ENCODE peak calls at places on chromosomes 7 and 10, in four cellular contexts. One of them, this sample, is unnamed.

GRCh38 chr7:140670343-140670935 is 2.3 kb upstream of the ADCK2 start:
- DNase-seq in left ventricle myocardium inferior: no peak
- DNase-seq in RWPE2: no peak
- DNase-seq in stomach: no peak
- DNase-seq in this sample: no peak

GRCh38 chr10:56823849-56824248 is 462.8 kb upstream of the ZWINT start:
- DNase-seq in left ventricle myocardium inferior: no peak
- DNase-seq in RWPE2: no peak
- DNase-seq in stomach: no peak
- DNase-seq in this sample: no peak

GRCh38 chr7:158997471-158997870 is 141.1 kb downstream of the DYNC2I1 start:
- DNase-seq in left ventricle myocardium inferior: no peak
- DNase-seq in RWPE2: peak; percentile 44
- DNase-seq in stomach: no peak
- DNase-seq in this sample: no peak

GRCh38 chr7:32214913-32215312 is 144.7 kb upstream of the PDE1C start:
- DNase-seq in left ventricle myocardium inferior: no peak
- DNase-seq in RWPE2: no peak
- DNase-seq in stomach: no peak
- DNase-seq in this sample: no peak

GRCh38 chr10:15267496-15267895 is 99.0 kb upstream of the NMT2 start:
- DNase-seq in left ventricle myocardium inferior: no peak
- DNase-seq in RWPE2: no peak
- DNase-seq in stomach: no peak
- DNase-seq in this sample: no peak

GRCh38 chr7:14023838-14024237 is 34.4 kb upstream of the ETV1 start:
- DNase-seq in left ventricle myocardium inferior: no peak
- DNase-seq in RWPE2: no peak
- DNase-seq in stomach: no peak
- DNase-seq in this sample: no peak

GRCh38 chr10:31143331-31143935 is 111.8 kb upstream of the ZNF438 start:
- DNase-seq in left ventricle myocardium inferior: no peak
- DNase-seq in RWPE2: no peak
- DNase-seq in stomach: no peak
- DNase-seq in this sample: no peak

GRCh38 chr10:13404791-13405190 is 56.7 kb upstream of the SEPHS1 start:
- DNase-seq in left ventricle myocardium inferior: no peak
- DNase-seq in RWPE2: no peak
- DNase-seq in stomach: peak; percentile 79
- DNase-seq in this sample: no peak

GRCh38 chr10:61804414-61804813 is 97.1 kb upstream of the ARID5B start:
- DNase-seq in left ventricle myocardium inferior: no peak
- DNase-seq in RWPE2: no peak
- DNase-seq in stomach: no peak
- DNase-seq in this sample: no peak

GRCh38 chr10:114708717-114709352 is 50.8 kb upstream of the ABLIM1 start:
- DNase-seq in left ventricle myocardium inferior: no peak
- DNase-seq in RWPE2: no peak
- DNase-seq in stomach: no peak
- DNase-seq in this sample: no peak

GRCh38 chr7:148696787-148697186 is 1.9 kb upstream of the CUL1 start:
- DNase-seq in left ventricle myocardium inferior: no peak
- DNase-seq in RWPE2: no peak
- DNase-seq in stomach: no peak
- DNase-seq in this sample: no peak

GRCh38 chr7:148695953-148696352 is 2.8 kb upstream of the CUL1 start:
- DNase-seq in left ventricle myocardium inferior: no peak
- DNase-seq in RWPE2: no peak
- DNase-seq in stomach: no peak
- DNase-seq in this sample: no peak

GRCh38 chr7:148697950-148698396 is 730 bp upstream of the CUL1 start:
- DNase-seq in left ventricle myocardium inferior: no peak
- DNase-seq in RWPE2: no peak
- DNase-seq in stomach: no peak
- DNase-seq in this sample: peak; percentile 25

GRCh38 chr7:148698397-148699023 is at the start of gene CUL1:
- DNase-seq in left ventricle myocardium inferior: peak; percentile 91
- DNase-seq in RWPE2: peak; percentile 84
- DNase-seq in stomach: peak; percentile 91
- DNase-seq in this sample: peak; percentile 89

GRCh38 chr7:148697256-148697841 is 1.4 kb upstream of the CUL1 start:
- DNase-seq in left ventricle myocardium inferior: peak; percentile 30
- DNase-seq in RWPE2: no peak
- DNase-seq in stomach: no peak
- DNase-seq in this sample: peak; percentile 5
- H3K4me3 ChIP-seq in left ventricle myocardium inferior: peak overlapping the region; percentile 88
- H3K4me3 ChIP-seq in RWPE2: peak overlapping the region; percentile 96
- H3K4me3 ChIP-seq in stomach: peak overlapping the region; percentile 84
- H3K4me3 ChIP-seq in this sample: peak overlapping the region; percentile 67

GRCh38 chr10:68599754-68600040 is 39.6 kb downstream of the TET1 start:
- DNase-seq in left ventricle myocardium inferior: no peak
- DNase-seq in RWPE2: no peak
- DNase-seq in stomach: no peak
- DNase-seq in this sample: no peak
- H3K4me1 ChIP-seq in left ventricle myocardium inferior: peaks cover 37% of the 10 kb centered on the region
- H3K4me1 ChIP-seq in RWPE2: peaks cover 14% of the 10 kb centered on the region
- H3K4me1 ChIP-seq in stomach: peaks cover 27% of the 10 kb centered on the region
- H3K4me1 ChIP-seq in this sample: peaks cover 29% of the 10 kb centered on the region

GRCh38 chr10:76393875-76394706 is 962.7 kb downstream of the LRMDA start:
- DNase-seq in left ventricle myocardium inferior: no peak
- DNase-seq in RWPE2: no peak
- DNase-seq in stomach: no peak
- DNase-seq in this sample: no peak

GRCh38 chr10:76394707-76395042 is 963.3 kb downstream of the LRMDA start:
- DNase-seq in left ventricle myocardium inferior: no peak
- DNase-seq in RWPE2: no peak
- DNase-seq in stomach: no peak
- DNase-seq in this sample: no peak

GRCh38 chr10:76397957-76398665 is 966.7 kb downstream of the LRMDA start:
- DNase-seq in left ventricle myocardium inferior: no peak
- DNase-seq in RWPE2: no peak
- DNase-seq in stomach: no peak
- DNase-seq in this sample: no peak

GRCh38 chr10:76397210-76397881 is 965.9 kb downstream of the LRMDA start:
- DNase-seq in left ventricle myocardium inferior: peak; percentile 22
- DNase-seq in RWPE2: no peak
- DNase-seq in stomach: no peak
- DNase-seq in this sample: no peak

GRCh38 chr10:76396126-76396525 is 964.7 kb downstream of the LRMDA start:
- DNase-seq in left ventricle myocardium inferior: no peak
- DNase-seq in RWPE2: no peak
- DNase-seq in stomach: no peak
- DNase-seq in this sample: no peak
- H3K27ac ChIP-seq in left ventricle myocardium inferior: no peak overlapping the region
- H3K27ac ChIP-seq in RWPE2: no peak overlapping the region
- H3K27ac ChIP-seq in stomach: no peak overlapping the region
- H3K27ac ChIP-seq in this sample: no peak overlapping the region

GRCh38 chr7:155806096-155806871 is 6.0 kb downstream of the SHH start:
- DNase-seq in left ventricle myocardium inferior: no peak
- DNase-seq in RWPE2: no peak
- DNase-seq in stomach: no peak
- DNase-seq in this sample: no peak
- H3K4me3 ChIP-seq in left ventricle myocardium inferior: peak overlapping the region; percentile 63
- H3K4me3 ChIP-seq in RWPE2: no peak overlapping the region
- H3K4me3 ChIP-seq in stomach: peak overlapping the region; percentile 43
- H3K4me3 ChIP-seq in this sample: no peak overlapping the region

GRCh38 chr7:2523941-2524807 is 4.6 kb downstream of the LFNG start:
- DNase-seq in left ventricle myocardium inferior: peak; percentile 84
- DNase-seq in RWPE2: no peak
- DNase-seq in stomach: peak; percentile 97
- DNase-seq in this sample: no peak

GRCh38 chr7:2526659-2527504 is 7.3 kb downstream of the LFNG start:
- DNase-seq in left ventricle myocardium inferior: no peak
- DNase-seq in RWPE2: no peak
- DNase-seq in stomach: no peak
- DNase-seq in this sample: no peak

GRCh38 chr7:2524808-2525140 is 5.2 kb downstream of the LFNG start:
- DNase-seq in left ventricle myocardium inferior: no peak
- DNase-seq in RWPE2: no peak
- DNase-seq in stomach: no peak
- DNase-seq in this sample: no peak

GRCh38 chr7:2525931-2526630 is 6.5 kb downstream of the LFNG start:
- DNase-seq in left ventricle myocardium inferior: no peak
- DNase-seq in RWPE2: no peak
- DNase-seq in stomach: no peak
- DNase-seq in this sample: no peak

GRCh38 chr7:2525161-2525930 is 5.8 kb downstream of the LFNG start:
- DNase-seq in left ventricle myocardium inferior: no peak
- DNase-seq in RWPE2: no peak
- DNase-seq in stomach: no peak
- DNase-seq in this sample: no peak
- H3K4me1 ChIP-seq in left ventricle myocardium inferior: peaks cover 88% of the 10 kb centered on the region
- H3K4me1 ChIP-seq in RWPE2: peaks cover 62% of the 10 kb centered on the region
- H3K4me1 ChIP-seq in stomach: peaks cover 97% of the 10 kb centered on the region
- H3K4me1 ChIP-seq in this sample: peaks cover 83% of the 10 kb centered on the region

GRCh38 chr7:19708397-19709248 is at the start of gene POLR1F:
- DNase-seq in left ventricle myocardium inferior: peak; percentile 95
- DNase-seq in RWPE2: peak; percentile 92
- DNase-seq in stomach: peak; percentile 95
- DNase-seq in this sample: peak; percentile 92

GRCh38 chr7:19705663-19706062 is 3.2 kb downstream of the POLR1F start:
- DNase-seq in left ventricle myocardium inferior: no peak
- DNase-seq in RWPE2: no peak
- DNase-seq in stomach: no peak
- DNase-seq in this sample: no peak

GRCh38 chr7:19713676-19714075 is 4.8 kb upstream of the POLR1F start:
- DNase-seq in left ventricle myocardium inferior: no peak
- DNase-seq in RWPE2: no peak
- DNase-seq in stomach: no peak
- DNase-seq in this sample: peak; percentile 59

GRCh38 chr7:19707240-19707639 is 1.6 kb downstream of the POLR1F start:
- DNase-seq in left ventricle myocardium inferior: no peak
- DNase-seq in RWPE2: no peak
- DNase-seq in stomach: no peak
- DNase-seq in this sample: no peak

GRCh38 chr7:19709249-19709578 is 377 bp upstream of the POLR1F start:
- DNase-seq in left ventricle myocardium inferior: no peak
- DNase-seq in RWPE2: no peak
- DNase-seq in stomach: no peak
- DNase-seq in this sample: no peak
- H3K27ac ChIP-seq in left ventricle myocardium inferior: peak overlapping the region; percentile 66
- H3K27ac ChIP-seq in RWPE2: no peak overlapping the region
- H3K27ac ChIP-seq in stomach: no peak overlapping the region
- H3K27ac ChIP-seq in this sample: peak overlapping the region; percentile 84